ENCODE peak calls at places on chromosomes 3 and 15, in eight cellular contexts. U is ovary, Y is endothelial cell of umbilical vein, H is mesenchymal stem cell, D is SK-N-SH, I is kidney, M is mucosa of descending colon, X is fibroblast of lung. C is an unnamed sample.

GRCh38 chr3:7977245-7978103 is 524.1 kb upstream of the LMCD1 start:
- DNase-seq in U (no peak), Y (no peak), H (no peak), D (peak; percentile 50), I (no peak), M (no peak), X (peak; percentile 4), C (no peak)

GRCh38 chr3:16264174-16264707 is 502 bp downstream of the DPH3 start:
- DNase-seq in U (no peak), Y (no peak), H (no peak), D (no peak), I (no peak), M (no peak), X (no peak), C (no peak)

GRCh38 chr15:101070502-101071273 is 151.5 kb downstream of the LRRK1 start:
- DNase-seq in U (no peak), Y (peak; percentile 87), H (peak; percentile 95), D (no peak), I (peak; percentile 65), M (peak; percentile 13), X (peak; percentile 85), C (peak; percentile 15)

GRCh38 chr3:167976880-167977498 is 118.7 kb downstream of the GOLIM4 start:
- DNase-seq in U (no peak), Y (no peak), H (no peak), D (no peak), I (no peak), M (no peak), X (peak; percentile 52), C (no peak)

GRCh38 chr15:52005748-52006701 is 13.0 kb upstream of the MAPK6 start:
- DNase-seq in U (no peak), Y (peak; percentile 87), H (peak; percentile 66), D (peak; percentile 57), I (no peak), M (no peak), X (peak; percentile 27), C (no peak)

GRCh38 chr15:42210703-42211102 is 2.6 kb upstream of the VPS39 start:
- DNase-seq in U (no peak), Y (no peak), H (no peak), D (no peak), I (no peak), M (no peak), X (no peak), C (no peak)

GRCh38 chr15:83288381-83288801 is 3.9 kb upstream of the BNC1 start:
- DNase-seq in U (no peak), Y (no peak), H (no peak), D (no peak), I (no peak), M (no peak), X (no peak), C (no peak)

GRCh38 chr3:58613236-58614132 is 36.3 kb upstream of the FAM107A start:
- DNase-seq in U (no peak), Y (no peak), H (no peak), D (no peak), I (no peak), M (no peak), X (no peak), C (no peak)

GRCh38 chr3:188294823-188295487 is 141.0 kb downstream of the LPP start:
- DNase-seq in U (no peak), Y (peak; percentile 95), H (peak; percentile 97), D (no peak), I (no peak), M (no peak), X (peak; percentile 94), C (no peak)

GRCh38 chr15:45587861-45588170 is 637 bp downstream of the BLOC1S6 start:
- DNase-seq in U (no peak), Y (no peak), H (no peak), D (no peak), I (no peak), M (no peak), X (no peak), C (no peak)

GRCh38 chr3:107315136-107315535 is 62.1 kb upstream of the CCDC54 start:
- DNase-seq in U (no peak), Y (no peak), H (peak; percentile 2), D (no peak), I (no peak), M (no peak), X (peak; percentile 4), C (no peak)

GRCh38 chr15:55970286-55970685 is 23.1 kb downstream of the NEDD4 start:
- DNase-seq in U (no peak), Y (no peak), H (no peak), D (no peak), I (no peak), M (no peak), X (no peak), C (no peak)

GRCh38 chr3:16801698-16802097 is 83.1 kb upstream of the PLCL2 start:
- DNase-seq in U (no peak), Y (no peak), H (no peak), D (peak; percentile 13), I (no peak), M (no peak), X (no peak), C (no peak)

GRCh38 chr15:41567870-41568269 is 8.9 kb downstream of the TYRO3 start:
- DNase-seq in U (no peak), Y (no peak), H (no peak), D (no peak), I (no peak), M (no peak), X (no peak), C (no peak)

GRCh38 chr15:47411733-47412530 is 305.4 kb upstream of the SEMA6D start:
- DNase-seq in U (peak; percentile 20), Y (peak; percentile 73), H (no peak), D (peak; percentile 31), I (no peak), M (no peak), X (peak; percentile 50), C (no peak)

GRCh38 chr3:16908006-16908405 is 23.3 kb downstream of the PLCL2 start:
- DNase-seq in U (no peak), Y (peak; percentile 48), H (no peak), D (no peak), I (no peak), M (no peak), X (no peak), C (no peak)

GRCh38 chr3:157408499-157409149 is 28.0 kb upstream of the PTX3 start:
- DNase-seq in U (no peak), Y (no peak), H (no peak), D (no peak), I (no peak), M (no peak), X (no peak), C (no peak)

GRCh38 chr15:78224024-78224413 is 10.3 kb downstream of the ACSBG1 start:
- DNase-seq in U (no peak), Y (no peak), H (no peak), D (no peak), I (no peak), M (no peak), X (no peak), C (no peak)

GRCh38 chr3:86890997-86891396 is 100.0 kb downstream of the VGLL3 start:
- DNase-seq in U (no peak), Y (no peak), H (peak; percentile 3), D (no peak), I (no peak), M (no peak), X (peak; percentile 19), C (no peak)

GRCh38 chr3:76986876-76987513 is 52.9 kb upstream of the ROBO2 start:
- DNase-seq in U (no peak), Y (no peak), H (no peak), D (peak; percentile 34), I (no peak), M (no peak), X (no peak), C (no peak)

GRCh38 chr3:33278106-33278672 is 947 bp downstream of the FBXL2 start:
- DNase-seq in U (no peak), Y (peak; percentile 32), H (peak; percentile 18), D (peak; percentile 18), I (no peak), M (no peak), X (peak; percentile 5), C (no peak)

DNA sequence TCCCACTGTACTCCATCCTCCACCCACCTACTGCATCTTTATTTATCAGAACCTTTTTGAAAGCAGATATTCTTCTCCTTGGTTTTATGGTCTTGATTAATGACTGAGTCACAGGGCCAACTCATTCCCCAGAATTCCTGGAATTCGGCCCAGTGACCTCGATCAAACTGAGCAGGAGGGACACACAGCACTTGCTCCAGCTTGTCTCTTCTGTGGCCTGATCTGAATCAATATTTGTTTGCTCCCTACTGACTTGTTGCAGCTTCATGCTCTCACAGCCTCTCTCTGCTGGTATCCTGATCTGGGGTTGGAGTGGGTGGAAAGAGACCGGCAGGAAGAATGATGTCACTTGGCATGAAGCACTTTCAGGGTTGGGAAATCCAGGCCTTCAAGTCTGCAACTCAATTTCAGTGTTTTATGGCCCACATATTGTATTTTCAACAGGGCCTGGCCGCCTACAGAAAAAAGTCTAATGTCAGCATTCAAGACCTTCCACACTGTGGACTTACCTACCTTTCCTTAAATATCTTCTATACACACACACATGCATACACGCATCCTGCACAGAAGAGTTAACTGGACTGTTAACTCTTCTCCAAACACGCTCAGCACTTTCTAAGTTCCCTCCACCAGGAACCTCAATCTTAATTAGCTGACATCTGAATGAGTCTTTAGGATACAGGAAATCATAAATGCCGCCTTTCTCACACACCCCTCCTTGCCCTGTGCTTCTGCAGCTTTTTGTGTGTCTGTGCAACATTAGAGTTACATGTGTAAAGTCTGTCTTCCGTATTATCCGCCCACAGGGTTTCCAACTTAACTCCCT is 4.6 kb downstream of the ANXA2 start:
- DNase-seq in U (peak; percentile 59), Y (peak; percentile 94), H (peak; percentile 98), D (no peak), I (peak; percentile 87), M (peak; percentile 54), X (peak; percentile 98), C (peak; percentile 86)
- H3K4me1 ChIP-seq in U (peaks cover 29% of the 10 kb centered on the region), Y (peaks cover 74% of the 10 kb centered on the region), H (peaks cover 12% of the 10 kb centered on the region), D (peaks cover 56% of the 10 kb centered on the region), I (peaks cover 26% of the 10 kb centered on the region), M (peaks cover 72% of the 10 kb centered on the region), X (peaks cover 34% of the 10 kb centered on the region), C (peaks cover 41% of the 10 kb centered on the region)

GRCh38 chr3:52714335-52715302 is 8.7 kb downstream of the SPCS1 start:
- DNase-seq in U (no peak), Y (no peak), H (no peak), D (peak; percentile 27), I (peak; percentile 75), M (peak; percentile 81), X (no peak), C (no peak)
- H3K4me1 ChIP-seq in U (no peaks in the 10 kb centered on the region), Y (no peaks in the 10 kb centered on the region), H (peaks cover 11% of the 10 kb centered on the region), D (no peaks in the 10 kb centered on the region), I (peaks cover 3% of the 10 kb centered on the region), M (peaks cover 5% of the 10 kb centered on the region), X (no peaks in the 10 kb centered on the region), C (no peaks in the 10 kb centered on the region)

GRCh38 chr3:101938262-101938847 is 89.0 kb downstream of the NFKBIZ start:
- DNase-seq in U (no peak), Y (peak; percentile 29), H (peak; percentile 25), D (no peak), I (no peak), M (no peak), X (no peak), C (no peak)
- H3K4me1 ChIP-seq in U (no peaks in the 10 kb centered on the region), Y (peaks cover 51% of the 10 kb centered on the region), H (peaks cover 2% of the 10 kb centered on the region), D (peaks cover 57% of the 10 kb centered on the region), I (no peaks in the 10 kb centered on the region), M (no peaks in the 10 kb centered on the region), X (peaks cover 18% of the 10 kb centered on the region), C (no peaks in the 10 kb centered on the region)

DNA sequence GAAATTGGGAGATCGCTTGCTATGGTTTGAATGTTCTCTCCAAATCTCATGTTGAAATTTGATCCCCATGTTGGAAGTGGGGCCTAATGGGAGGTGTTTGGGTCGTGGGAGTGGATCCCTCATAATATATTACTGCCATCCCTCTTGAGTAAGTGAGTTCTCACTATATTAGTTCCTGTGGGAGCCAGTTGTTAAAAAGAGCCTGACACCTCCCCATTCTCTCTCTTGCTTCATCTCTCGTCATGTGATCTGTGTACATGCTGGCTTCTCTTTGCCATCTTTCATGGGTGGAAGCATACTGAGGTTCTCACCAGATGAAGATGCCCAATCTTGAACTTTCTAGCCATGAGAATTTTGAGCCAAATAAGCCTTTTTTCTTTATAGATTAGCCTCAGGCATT is 43.0 kb upstream of the IL20RB start:
- DNase-seq in U (no peak), Y (no peak), H (no peak), D (no peak), I (no peak), M (no peak), X (no peak), C (no peak)
- H3K4me1 ChIP-seq in U (no peaks in the 10 kb centered on the region), Y (peaks cover 25% of the 10 kb centered on the region), H (no peaks in the 10 kb centered on the region), D (peaks cover 11% of the 10 kb centered on the region), I (no peaks in the 10 kb centered on the region), M (peaks cover 2% of the 10 kb centered on the region), X (no peaks in the 10 kb centered on the region), C (no peaks in the 10 kb centered on the region)